ENCODE peak calls at places on chromosome 1, in five cellular contexts. N is ovary, J is pancreas, T is endodermal cell, V is psoas muscle. P is an unnamed sample. For H3K9me3, the result is how much of the 10 kb centered on the place peaks cover.

GRCh38 chr1:173042806-173043205 is 7.9 kb downstream of the TNFSF18 start:
- DNase-seq in N (no peak), J (no peak), T (no peak), V (no peak), P (no peak)

GRCh38 chr1:12244078-12244477 is 14.2 kb downstream of the VPS13D start:
- DNase-seq in N (no peak), J (no peak), T (peak), V (no peak), P (no peak)

GRCh38 chr1:10631121-10631810 is 156.5 kb downstream of the PEX14 start:
- DNase-seq in N (no peak), J (no peak), T (no peak), V (peak), P (no peak)

GRCh38 chr1:34742667-34743270 is 12.1 kb upstream of the GJB5 start:
- DNase-seq in N (peak), J (peak), T (peak), V (peak), P (peak)

GRCh38 chr1:54167422-54168139 is 14.8 kb upstream of the CDCP2 start:
- DNase-seq in N (no peak), J (no peak), T (no peak), V (no peak), P (no peak)

GRCh38 chr1:108703939-108704338 is 8.8 kb upstream of the FNDC7 start:
- DNase-seq in N (no peak), J (no peak), T (no peak), V (no peak), P (no peak)

GRCh38 chr1:230073371-230074035 is 6.5 kb downstream of the GALNT2 start:
- DNase-seq in N (no peak), J (no peak), T (peak), V (peak), P (no peak)

GRCh38 chr1:116769050-116769449 is 14.8 kb downstream of the CD2 start:
- DNase-seq in N (no peak), J (no peak), T (no peak), V (no peak), P (no peak)

GRCh38 chr1:202968895-202969295 is 1.8 kb upstream of the CYB5R1 start:
- DNase-seq in N (peak), J (peak), T (peak), V (peak), P (peak)

GRCh38 chr1:110780600-110781484 is 92.1 kb upstream of the CD53 start:
- DNase-seq in N (peak), J (peak), T (peak), V (peak), P (peak)

GRCh38 chr1:150973826-150974579 is 632 bp downstream of the CERS2 start:
- DNase-seq in N (peak), J (peak), T (peak), V (peak), P (peak)

GRCh38 chr1:205493241-205494085 is 11.0 kb upstream of the CDK18 start:
- DNase-seq in N (peak), J (no peak), T (no peak), V (no peak), P (peak)

GRCh38 chr1:29688477-29689365 is 452.4 kb downstream of the PTPRU start:
- DNase-seq in N (no peak), J (peak), T (peak), V (no peak), P (no peak)

GRCh38 chr1:184691719-184692324 is 62.8 kb downstream of the EDEM3 start:
- DNase-seq in N (no peak), J (no peak), T (no peak), V (no peak), P (peak)

GRCh38 chr1:155504207-155504606 is 58.4 kb downstream of the ASH1L start:
- DNase-seq in N (no peak), J (no peak), T (no peak), V (no peak), P (peak)

GRCh38 chr1:55531644-55532043 is 316.5 kb upstream of the USP24 start:
- DNase-seq in N (no peak), J (no peak), T (no peak), V (no peak), P (no peak)

GRCh38 chr1:115507256-115507589 is 134.5 kb upstream of the VANGL1 start:
- DNase-seq in N (peak), J (no peak), T (peak), V (no peak), P (peak)

GRCh38 chr1:47424336-47424982 is 8.4 kb downstream of the FOXE3 start:
- DNase-seq in N (no peak), J (no peak), T (peak), V (no peak), P (no peak)

GRCh38 chr1:208475951-208476824 is 232.0 kb upstream of the PLXNA2 start:
- DNase-seq in N (peak), J (peak), T (peak), V (no peak), P (peak)

GRCh38 chr1:162929177-162929576 is 68.2 kb upstream of the CCDC190 start:
- DNase-seq in N (no peak), J (no peak), T (no peak), V (no peak), P (no peak)

GRCh38 chr1:150256549-150257341 is 829 bp upstream of the CA14 start:
- DNase-seq in N (no peak), J (no peak), T (peak), V (no peak), P (peak)

GRCh38 chr1:90711696-90712095 is 5.4 kb downstream of the BARHL2 start:
- DNase-seq in N (no peak), J (no peak), T (no peak), V (no peak), P (no peak)

GRCh38 chr1:12618661-12619395 is 818 bp upstream of the DHRS3 start:
- DNase-seq in N (peak), J (peak), T (peak), V (peak), P (no peak)

GRCh38 chr1:36542024-36542961 is 59.6 kb upstream of the CSF3R start:
- DNase-seq in N (no peak), J (no peak), T (peak), V (no peak), P (no peak)

GRCh38 chr1:193566735-193567134 is 380.3 kb upstream of the B3GALT2 start:
- DNase-seq in N (no peak), J (no peak), T (no peak), V (no peak), P (no peak)

GRCh38 chr1:37797750-37798345 is 4.2 kb downstream of the MANEAL start:
- DNase-seq in N (no peak), J (no peak), T (no peak), V (no peak), P (no peak)

GRCh38 chr1:224509881-224510280 is 75.3 kb upstream of the WDR26 start:
- DNase-seq in N (no peak), J (no peak), T (no peak), V (no peak), P (no peak)

GRCh38 chr1:58968360-58968952 is 184.6 kb upstream of the JUN start:
- DNase-seq in N (peak), J (peak), T (no peak), V (peak), P (peak)

GRCh38 chr1:177912991-177913390 is 56.9 kb downstream of the SEC16B start:
- DNase-seq in N (no peak), J (peak), T (no peak), V (no peak), P (no peak)

GRCh38 chr1:155178441-155179106 is 4.9 kb downstream of the TRIM46 start:
- DNase-seq in N (peak), J (peak), T (peak), V (no peak), P (no peak)

GRCh38 chr1:45205000-45205909 is 1.1 kb downstream of the ZSWIM5 start:
- DNase-seq in N (peak), J (peak), T (peak), V (peak), P (peak)

GRCh38 chr1:44660176-44660575 is 14.1 kb downstream of the TMEM53 start:
- DNase-seq in N (no peak), J (peak), T (no peak), V (peak), P (peak)

GRCh38 chr1:1114431-1114830 is 1.5 kb downstream of the C1orf159 start:
- DNase-seq in N (no peak), J (no peak), T (no peak), V (no peak), P (no peak)

GRCh38 chr1:46244656-46245371 is 2.7 kb upstream of the RAD54L start:
- DNase-seq in N (no peak), J (no peak), T (peak), V (no peak), P (no peak)

GRCh38 chr1:161021168-161021958 is 411 bp upstream of the F11R start:
- DNase-seq in N (peak), J (peak), T (peak), V (peak), P (peak)

GRCh38 chr1:980602-981395 is 1.1 kb downstream of the PERM1 start:
- DNase-seq in N (no peak), J (no peak), T (no peak), V (peak), P (peak)

GRCh38 chr1:17688217-17688810 is 66.8 kb upstream of the ACTL8 start:
- DNase-seq in N (no peak), J (no peak), T (no peak), V (no peak), P (peak)

GRCh38 chr1:233680000-233680399 is 66.1 kb downstream of the KCNK1 start:
- DNase-seq in N (no peak), J (no peak), T (no peak), V (no peak), P (no peak)

GRCh38 chr1:181134543-181135461 is 46.3 kb downstream of the IER5 start:
- DNase-seq in N (no peak), J (no peak), T (no peak), V (no peak), P (no peak)
- H3K4me3 ChIP-seq in N (no peak), J (no peak), T (no peak), V (no peak), P (no peak)

GRCh38 chr1:79885101-79885500 is 878.6 kb upstream of the ADGRL4 start:
- DNase-seq in N (no peak), J (no peak), T (no peak), V (no peak), P (no peak)
- H3K9me3 ChIP-seq in N (under half), J (under half), T (under half), V (under half), P (under half)

GRCh38 chr1:33093004-33093403 is 12.1 kb downstream of the AZIN2 start:
- DNase-seq in N (no peak), J (no peak), T (peak), V (no peak), P (peak)
- TF ChIP-seq CTCF in N (no peak), J (no peak), T (peak), V (no peak), P (no peak)

DNA sequence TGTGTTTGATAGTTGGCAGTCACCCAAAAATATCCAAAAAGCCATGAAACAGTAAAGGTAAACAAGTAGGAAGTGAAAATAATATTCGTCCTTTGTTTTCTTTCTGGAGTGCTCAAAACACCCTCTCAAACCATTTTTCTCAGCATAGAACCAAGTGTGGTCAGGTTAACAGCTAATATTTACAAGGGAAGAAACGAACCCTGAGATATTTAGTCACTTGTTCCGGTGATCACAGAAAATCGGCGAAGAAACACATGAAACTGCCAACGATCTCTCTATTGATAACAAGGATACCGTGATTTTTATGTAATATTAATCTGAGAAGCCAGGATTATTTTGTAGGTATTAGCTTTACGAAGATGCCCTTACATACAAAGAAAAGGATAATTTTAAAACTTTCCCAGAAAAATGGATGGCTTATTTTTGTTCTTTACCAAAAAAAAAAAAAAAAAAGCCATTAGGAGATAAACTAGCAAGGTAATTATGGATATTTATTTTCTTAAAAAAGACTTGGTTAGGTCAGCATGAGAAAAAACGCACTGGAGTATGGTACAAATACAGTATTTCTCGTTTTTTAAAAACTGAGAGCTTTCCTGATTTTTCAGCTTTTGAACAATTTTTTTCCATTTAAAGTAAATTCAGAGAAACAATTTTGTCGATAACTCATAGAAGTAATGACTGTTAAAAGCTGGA is 107.3 kb upstream of the HNRNPU start:
- DNase-seq in N (no peak), J (no peak), T (no peak), V (no peak), P (no peak)
- H3K4me3 ChIP-seq in N (peak), J (peak), T (peak), V (peak), P (peak)

GRCh38 chr1:152776361-152776760 is 1.4 kb downstream of the LCE1F start:
- DNase-seq in N (no peak), J (no peak), T (no peak), V (no peak), P (no peak)
- H3K9me3 ChIP-seq in N (under half), J (under half), T (half or more), V (under half), P (under half)

GRCh38 chr1:15489052-15489736 is 13.3 kb downstream of the CELA2B start:
- DNase-seq in N (no peak), J (no peak), T (no peak), V (no peak), P (peak)

GRCh38 chr1:15493869-15494390 is 18.0 kb downstream of the CELA2B start:
- DNase-seq in N (no peak), J (no peak), T (no peak), V (no peak), P (no peak)

DNA sequence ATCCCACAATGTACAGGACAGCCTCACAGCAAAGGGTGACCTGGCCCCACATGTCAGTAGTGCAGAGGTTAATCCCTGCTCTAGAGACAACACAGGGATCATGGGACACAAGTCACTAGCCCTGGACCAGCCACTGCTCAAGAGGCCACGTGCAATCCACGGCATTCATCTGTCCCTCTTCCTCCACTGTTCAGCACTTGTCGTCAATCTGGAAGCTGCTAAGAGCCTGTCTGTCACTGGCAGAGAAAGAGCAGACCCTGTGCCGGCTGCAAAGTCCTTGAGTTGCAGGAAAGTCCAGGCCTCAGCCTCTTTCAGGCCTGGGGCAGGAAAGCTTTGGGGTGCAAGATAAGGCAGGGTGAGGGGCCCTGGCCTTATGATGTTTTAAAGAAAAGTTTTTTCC is 16.7 kb downstream of the CELA2B start:
- DNase-seq in N (no peak), J (no peak), T (no peak), V (no peak), P (peak)
- TF ChIP-seq CTCF in N (no peak), J (no peak), T (no peak), V (no peak), P (no peak)

P was measured in BE2C.